ENCODE peak calls at places on chromosome 9, in six cellular contexts. E is esophagus squamous epithelium, D is transverse colon, G is IMR-90, L is fibroblast of lung, U is hepatocyte. B is an unnamed sample. For H3K4me1, the result is how much of the 10 kb centered on the place peaks cover.

GRCh38 chr9:88737031-88737430 is 202.1 kb downstream of the NXNL2 start:
- DNase-seq in E (no peak), D (no peak), G (no peak), L (peak), U (no peak), B (no peak)

GRCh38 chr9:17389026-17389425 is 189.8 kb upstream of the SH3GL2 start:
- DNase-seq in E (no peak), D (no peak), G (no peak), L (no peak), U (no peak), B (no peak)

GRCh38 chr9:73146113-73146815 is 5.4 kb upstream of the ANXA1 start:
- DNase-seq in E (no peak), D (no peak), G (no peak), L (no peak), U (no peak), B (no peak)

GRCh38 chr9:75488082-75488713 is 399.9 kb downstream of the OSTF1 start:
- DNase-seq in E (no peak), D (no peak), G (no peak), L (no peak), U (no peak), B (no peak)

GRCh38 chr9:137550958-137551655 is 572 bp upstream of the MRPL41 start:
- DNase-seq in E (no peak), D (no peak), G (peak), L (no peak), U (peak), B (peak)

GRCh38 chr9:92208693-92209524 is 84.6 kb downstream of the IARS1 start:
- DNase-seq in E (no peak), D (no peak), G (peak), L (peak), U (peak), B (no peak)

GRCh38 chr9:97982191-97982718 is 886 bp upstream of the ANP32B start:
- DNase-seq in E (no peak), D (no peak), G (no peak), L (peak), U (no peak), B (no peak)

GRCh38 chr9:130461218-130461630 is 16.5 kb downstream of the ASS1 start:
- DNase-seq in E (no peak), D (peak), G (peak), L (peak), U (peak), B (peak)

GRCh38 chr9:84493284-84493947 is 152.9 kb upstream of the SLC28A3 start:
- DNase-seq in E (no peak), D (no peak), G (no peak), L (no peak), U (no peak), B (no peak)

GRCh38 chr9:82313697-82314096 is 325.1 kb downstream of the SPATA31D1 start:
- DNase-seq in E (no peak), D (no peak), G (no peak), L (no peak), U (no peak), B (no peak)

GRCh38 chr9:28999057-28999456 is 1425.8 kb upstream of the C9orf72 start:
- DNase-seq in E (no peak), D (no peak), G (no peak), L (no peak), U (no peak), B (no peak)

GRCh38 chr9:81132318-81132717 is 557.0 kb downstream of the TLE1 start:
- DNase-seq in E (no peak), D (no peak), G (peak), L (no peak), U (no peak), B (no peak)

GRCh38 chr9:37444890-37445289 is 20.4 kb downstream of the ZBTB5 start:
- DNase-seq in E (no peak), D (no peak), G (no peak), L (no peak), U (no peak), B (no peak)

GRCh38 chr9:115327441-115328122 is 209.6 kb upstream of the TNC start:
- DNase-seq in E (no peak), D (no peak), G (peak), L (no peak), U (no peak), B (no peak)

GRCh38 chr9:33695299-33695698 is 100.1 kb upstream of the PRSS3 start:
- DNase-seq in E (no peak), D (no peak), G (no peak), L (no peak), U (no peak), B (no peak)

GRCh38 chr9:98767915-98768314 is 28.4 kb downstream of the ANKS6 start:
- DNase-seq in E (no peak), D (no peak), G (no peak), L (no peak), U (no peak), B (no peak)

DNA sequence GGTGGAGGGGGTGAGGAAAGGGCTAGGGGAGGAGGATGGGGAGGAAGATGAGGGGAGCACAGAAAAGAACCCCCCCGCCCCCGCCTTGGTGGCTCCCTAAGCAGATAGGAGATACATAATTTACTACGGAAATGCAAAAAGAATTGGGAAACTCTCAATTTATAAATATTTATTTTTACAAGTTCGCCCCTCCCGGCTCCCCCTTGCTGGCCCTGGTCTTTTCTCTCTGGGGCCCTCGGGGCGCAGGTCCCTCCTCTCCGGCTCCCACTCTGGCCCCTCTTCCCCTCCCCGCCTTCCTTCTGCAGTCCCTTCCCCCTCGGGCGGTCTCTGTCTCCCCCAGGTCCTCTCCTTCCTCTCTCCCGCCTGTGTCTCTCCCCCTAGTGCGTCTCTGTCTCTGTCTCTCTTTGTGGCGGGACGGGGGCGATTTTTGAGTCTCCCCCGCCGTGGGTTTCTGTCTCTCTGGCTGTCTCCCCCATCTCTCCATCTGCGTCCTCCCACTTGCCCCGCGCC is 173.6 kb upstream of the IER5L start:
- DNase-seq in E (no peak), D (no peak), G (no peak), L (peak), U (no peak), B (no peak)
- H3K4me3 ChIP-seq in E (peak), D (peak), G (peak), L (peak), U (peak), B (peak)

GRCh38 chr9:113588936-113589335 is 125.4 kb downstream of the RGS3 start:
- DNase-seq in E (no peak), D (no peak), G (no peak), L (no peak), U (no peak), B (no peak)

GRCh38 chr9:113588242-113588810 is 124.8 kb downstream of the RGS3 start:
- DNase-seq in E (no peak), D (no peak), G (no peak), L (no peak), U (no peak), B (no peak)

GRCh38 chr9:113590389-113590788 is 126.9 kb downstream of the RGS3 start:
- DNase-seq in E (no peak), D (no peak), G (no peak), L (no peak), U (no peak), B (no peak)

GRCh38 chr9:113589890-113590289 is 126.4 kb downstream of the RGS3 start:
- DNase-seq in E (no peak), D (no peak), G (peak), L (peak), U (peak), B (peak)

DNA sequence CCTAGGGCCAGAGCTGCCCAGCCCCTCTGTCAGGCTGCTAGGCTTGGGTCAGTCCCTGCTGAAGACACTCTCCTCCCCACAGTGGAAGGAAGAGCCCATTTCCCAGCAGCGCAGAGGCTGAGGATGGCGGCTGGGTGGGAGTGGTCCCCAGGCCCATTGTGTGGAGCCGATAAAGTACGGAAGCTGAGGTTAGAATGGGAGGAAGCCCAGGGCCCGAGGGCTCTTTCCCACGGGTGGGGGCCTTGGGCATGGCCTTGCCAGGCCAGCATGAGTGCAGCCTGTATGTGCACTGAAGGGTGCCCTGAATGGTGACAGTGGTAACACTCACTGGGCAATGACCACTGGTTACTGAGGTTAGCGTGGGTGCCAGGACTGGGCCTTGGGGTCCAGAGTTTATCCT is 125.9 kb downstream of the RGS3 start:
- DNase-seq in E (no peak), D (no peak), G (no peak), L (no peak), U (no peak), B (no peak)
- H3K4me1 ChIP-seq in E (half or more), D (under half), G (under half), L (under half), U (under half), B (under half)

DNA sequence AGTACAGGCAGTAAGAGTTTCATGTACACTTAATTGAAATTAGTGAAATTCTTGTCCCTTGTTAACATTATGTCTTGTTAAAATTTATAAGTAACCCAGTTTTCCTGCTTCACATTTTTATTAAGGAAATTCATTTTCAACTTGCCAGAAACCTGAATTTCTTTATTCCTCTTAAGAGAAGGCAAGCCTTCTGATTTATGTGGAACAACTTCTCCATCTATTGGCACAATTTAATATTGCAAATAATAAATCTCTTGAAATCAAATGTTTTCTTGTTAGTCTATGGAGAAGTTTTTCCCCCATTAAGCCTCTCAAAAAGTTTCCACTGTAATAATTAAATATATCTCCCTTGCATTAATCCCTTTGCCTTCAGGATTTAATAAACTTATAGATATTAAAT is 33.8 kb upstream of the ACO1 start:
- DNase-seq in E (no peak), D (no peak), G (peak), L (peak), U (peak), B (no peak)
- TF ChIP-seq CTCF in E (no peak), D (no peak), G (peak), L (no peak), U (peak), B (peak)

GRCh38 chr9:113564804-113565237 is 101.3 kb downstream of the RGS3 start:
- DNase-seq in E (no peak), D (peak), G (peak), L (peak), U (peak), B (peak)

GRCh38 chr9:113566011-113566711 is 102.6 kb downstream of the RGS3 start:
- DNase-seq in E (no peak), D (no peak), G (no peak), L (peak), U (no peak), B (no peak)

GRCh38 chr9:113568081-113568435 is 104.5 kb downstream of the RGS3 start:
- DNase-seq in E (no peak), D (no peak), G (no peak), L (no peak), U (no peak), B (no peak)

GRCh38 chr9:113567361-113568080 is 104.0 kb downstream of the RGS3 start:
- DNase-seq in E (no peak), D (no peak), G (no peak), L (no peak), U (no peak), B (no peak)

DNA sequence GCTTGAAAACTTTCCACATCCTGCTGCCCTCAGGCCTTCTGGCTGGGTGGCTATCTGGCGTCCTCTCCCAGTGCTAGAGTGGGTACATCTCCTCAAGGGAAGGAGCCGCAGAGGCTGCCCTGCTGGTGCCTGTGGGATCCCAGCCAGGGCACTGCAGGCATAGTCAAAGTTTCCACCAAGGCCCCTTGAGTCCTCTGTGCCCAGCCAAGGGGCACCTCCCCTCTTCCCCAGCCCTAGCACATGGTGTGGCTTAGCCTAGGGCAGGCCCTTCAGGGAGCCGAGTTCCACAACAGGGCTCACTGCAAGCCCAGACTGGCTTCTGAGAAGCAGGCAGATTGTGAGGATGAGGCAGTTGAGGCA is 103.2 kb downstream of the RGS3 start:
- DNase-seq in E (no peak), D (no peak), G (no peak), L (no peak), U (no peak), B (no peak)
- H3K4me3 ChIP-seq in E (no peak), D (no peak), G (no peak), L (no peak), U (no peak), B (no peak)

GRCh38 chr9:71795097-71795807 is 26.9 kb upstream of the CEMIP2 start:
- DNase-seq in E (no peak), D (no peak), G (no peak), L (no peak), U (no peak), B (no peak)
- H3K4me1 ChIP-seq in E (under half), D (under half), G (under half), L (under half), U (under half), B (under half)

GRCh38 chr9:78262655-78263054 is 26.8 kb downstream of the CEP78 start:
- DNase-seq in E (no peak), D (no peak), G (no peak), L (no peak), U (no peak), B (no peak)

DNA sequence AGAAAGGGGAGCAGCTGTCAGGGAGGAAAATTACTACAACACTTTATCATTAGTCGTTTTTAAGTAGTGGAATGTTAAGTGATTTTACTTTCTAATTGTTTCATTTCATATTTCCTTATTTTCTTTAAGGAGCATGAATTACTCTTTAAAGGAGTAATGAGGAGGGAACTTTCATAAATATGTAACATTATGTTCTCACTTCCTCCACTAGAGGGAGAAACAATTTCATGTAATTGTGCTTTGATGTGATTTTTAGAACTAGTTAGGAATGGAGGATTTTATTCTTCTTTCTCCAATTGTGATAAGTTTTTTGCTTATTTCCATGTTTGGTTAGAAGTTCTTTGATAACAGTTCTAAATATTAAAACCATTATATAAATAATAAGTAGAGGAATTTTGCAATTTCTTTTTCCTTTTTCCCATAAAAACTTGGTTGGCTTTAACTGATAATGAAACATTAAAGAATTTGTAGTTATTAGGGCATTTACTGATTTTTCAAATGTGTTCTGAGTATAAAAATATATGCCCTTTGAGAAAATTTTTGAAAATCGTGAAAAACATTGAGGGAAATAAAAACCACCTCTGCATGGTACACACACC is 25.6 kb downstream of the CEP78 start:
- DNase-seq in E (no peak), D (no peak), G (peak), L (peak), U (peak), B (peak)
- TF ChIP-seq CTCF in E (peak), D (peak), G (peak), L (no peak), U (peak), B (peak)

GRCh38 chr9:107005201-107005600 is 142.2 kb downstream of the ZNF462 start:
- DNase-seq in E (no peak), D (no peak), G (no peak), L (no peak), U (no peak), B (no peak)
- H3K4me3 ChIP-seq in E (no peak), D (no peak), G (no peak), L (no peak), U (no peak), B (no peak)

GRCh38 chr9:121633144-121633714 is 18.2 kb upstream of the DAB2IP start:
- DNase-seq in E (no peak), D (no peak), G (no peak), L (no peak), U (no peak), B (no peak)
- H3K4me1 ChIP-seq in E (under half), D (half or more), G (under half), L (under half), U (under half), B (under half)

B was measured in cardiac muscle cell.